ENCODE peak calls at places on chromosomes 5 and 9, in nine cellular contexts. X, Q, R, E, A, P, H, B and L are unnamed samples.

GRCh38 chr9:34463098-34463900 is 4.7 kb downstream of the DNAI1 start:
- DNase-seq in X (no peak), R (peak), H (no peak), Q (peak), E (peak), A (peak), P (peak), B (no peak), L (no peak)

GRCh38 chr5:66323142-66323890 is 179.2 kb downstream of the SREK1 start:
- DNase-seq in E (peak), R (no peak), A (no peak), X (no peak), H (no peak), B (no peak), Q (no peak), P (no peak), L (no peak)

GRCh38 chr9:95772320-95773060 is 103.0 kb upstream of the ERCC6L2 start:
- DNase-seq in E (no peak), Q (peak), R (no peak), B (no peak), X (no peak), A (peak), P (peak), H (no peak), L (peak)

GRCh38 chr5:172492991-172493390 is 38.7 kb upstream of the SH3PXD2B start:
- DNase-seq in X (no peak), H (no peak), Q (no peak), P (no peak), R (no peak), A (no peak), E (no peak), B (no peak), L (no peak)

GRCh38 chr5:167554564-167555254 is 736.7 kb upstream of the WWC1 start:
- DNase-seq in P (no peak), Q (no peak), A (no peak), R (no peak), E (no peak), X (no peak), H (no peak), B (no peak), L (no peak)

GRCh38 chr9:135485385-135485784 is 5.8 kb downstream of the PPP1R26 start:
- DNase-seq in X (no peak), B (no peak), R (no peak), E (no peak), H (no peak), A (no peak), Q (no peak), P (no peak), L (no peak)

GRCh38 chr5:124868661-124869060 is 122.2 kb upstream of the ZNF608 start:
- DNase-seq in E (no peak), Q (no peak), H (no peak), P (no peak), A (peak), B (no peak), X (no peak), R (no peak), L (no peak)

GRCh38 chr5:154868702-154869101 is 10.3 kb downstream of the CNOT8 start:
- DNase-seq in H (no peak), X (no peak), A (no peak), B (no peak), P (no peak), R (no peak), E (peak), Q (peak), L (no peak)

GRCh38 chr9:131813116-131813515 is 73.2 kb upstream of the RAPGEF1 start:
- DNase-seq in A (no peak), B (no peak), R (no peak), Q (peak), H (no peak), E (no peak), P (no peak), X (no peak), L (no peak)

GRCh38 chr9:109493648-109494047 is 4.5 kb downstream of the PTPN3 start:
- DNase-seq in A (no peak), B (no peak), Q (no peak), R (no peak), E (peak), P (no peak), H (no peak), X (no peak), L (no peak)

GRCh38 chr9:121871431-121872025 is 220.1 kb downstream of the DAB2IP start:
- DNase-seq in H (no peak), A (peak), E (no peak), P (no peak), X (no peak), R (no peak), Q (peak), B (no peak), L (no peak)

GRCh38 chr5:66529182-66529581 is 67.0 kb upstream of the MAST4 start:
- DNase-seq in B (no peak), P (no peak), H (no peak), A (no peak), X (no peak), R (no peak), E (no peak), Q (no peak), L (peak)

GRCh38 chr5:132762246-132763000 is 14.6 kb downstream of the SEPTIN8 start:
- DNase-seq in H (no peak), Q (no peak), R (no peak), A (no peak), P (no peak), X (no peak), B (no peak), E (no peak), L (no peak)

GRCh38 chr9:94929373-94929764 is 202.9 kb downstream of the AOPEP start:
- DNase-seq in Q (peak), A (no peak), H (no peak), X (peak), R (no peak), B (no peak), E (no peak), P (no peak), L (no peak)

DNA sequence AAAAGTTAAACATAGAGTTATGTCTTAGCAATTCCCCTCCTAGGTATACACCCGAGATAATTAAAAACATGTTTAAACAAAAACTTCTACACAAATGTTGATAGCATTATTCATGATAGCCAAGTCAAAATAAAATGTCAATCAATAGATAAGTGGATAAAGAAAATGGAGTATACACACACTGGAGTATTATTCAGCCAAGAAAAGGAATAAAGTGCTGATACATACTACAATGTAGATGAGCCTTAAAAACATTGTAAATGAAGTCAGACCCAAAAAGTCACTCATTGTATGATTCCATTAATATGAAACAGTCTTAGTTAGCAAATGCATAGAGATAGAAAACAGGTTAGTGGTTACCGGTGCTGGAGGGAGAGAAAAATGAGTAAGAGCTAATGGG is 34.3 kb upstream of the SHB start:
- DNase-seq in X (no peak), E (no peak), Q (no peak), H (no peak), A (no peak), P (no peak), B (no peak), R (no peak), L (no peak)
- TF ChIP-seq CTCF in X (no peak), E (no peak), Q (no peak), H (no peak), A (no peak), P (no peak), B (no peak), R (no peak), L (no peak)

GRCh38 chr5:93593476-93594060 is 10.5 kb downstream of the NR2F1 start:
- DNase-seq in X (no peak), B (no peak), Q (peak), R (no peak), H (no peak), E (no peak), P (no peak), A (no peak), L (no peak)
- TF ChIP-seq CTCF in X (no peak), B (no peak), Q (no peak), R (no peak), H (no peak), E (no peak), P (no peak), A (no peak), L (no peak)

DNA sequence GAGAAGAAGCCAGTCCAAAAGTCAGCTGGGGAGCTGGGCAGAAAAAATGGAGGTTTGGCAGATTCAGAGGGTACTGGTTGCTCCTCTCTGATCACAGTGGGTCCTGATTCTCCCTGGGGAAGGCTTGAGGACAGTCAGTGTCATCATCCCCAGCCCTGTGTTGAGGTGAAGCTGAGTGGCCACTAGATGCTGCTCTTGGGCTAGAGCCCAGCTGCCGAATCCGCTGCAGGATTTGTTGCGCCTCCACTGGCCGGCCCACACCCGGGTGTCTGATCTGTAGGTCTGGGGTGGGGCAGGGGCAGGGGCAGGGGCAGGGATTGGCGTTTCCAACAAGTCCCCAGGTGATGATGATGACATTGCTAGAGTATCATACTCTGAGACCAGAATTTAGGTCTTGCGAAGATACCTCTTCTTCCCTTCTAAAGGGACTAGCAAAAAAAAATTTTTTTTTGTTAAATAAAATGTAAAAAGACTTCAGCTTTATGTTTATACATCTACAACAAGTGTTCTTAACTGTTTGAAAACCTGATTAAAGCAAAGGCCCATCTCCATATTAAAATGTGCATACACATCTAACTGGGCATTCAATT is 106.8 kb downstream of the PDE6A start:
- DNase-seq in P (no peak), X (no peak), H (no peak), E (peak), R (no peak), Q (peak), A (peak), B (no peak), L (peak)
- TF ChIP-seq CTCF in P (peak), X (peak), H (peak), E (peak), R (peak), Q (peak), A (peak), B (no peak), L (peak)

GRCh38 chr9:88388203-88388885 is at the start of gene SPIN1:
- DNase-seq in H (peak), B (peak), P (no peak), Q (peak), A (peak), E (peak), X (peak), R (no peak), L (peak)
- TF ChIP-seq CTCF in H (no peak), B (no peak), P (peak), Q (peak), A (peak), E (no peak), X (peak), R (no peak), L (peak)

GRCh38 chr9:27248702-27249101 is 48.2 kb downstream of the EQTN start:
- DNase-seq in H (no peak), E (no peak), A (peak), X (no peak), R (no peak), Q (no peak), P (no peak), B (no peak), L (no peak)

DNA sequence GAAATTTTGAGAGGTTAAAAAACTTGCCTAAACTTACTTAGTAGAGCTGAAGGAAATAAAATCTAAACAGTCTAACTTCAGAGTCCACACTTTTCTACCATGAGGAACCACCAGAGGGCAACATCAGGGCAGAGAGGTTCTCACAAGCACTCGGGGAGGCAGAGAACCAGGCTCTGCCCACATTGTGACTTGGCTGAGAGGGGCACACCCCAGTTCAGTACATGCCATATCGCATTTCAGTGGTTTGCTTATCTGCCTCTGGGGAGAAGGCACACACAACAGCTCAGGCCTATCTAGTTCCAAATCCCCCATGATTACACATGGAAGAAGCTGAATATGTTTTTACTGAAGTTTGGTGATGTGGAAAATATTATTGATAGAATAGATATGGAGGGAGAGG is 49.2 kb downstream of the EQTN start:
- DNase-seq in P (no peak), E (peak), A (peak), X (no peak), H (peak), R (no peak), Q (peak), B (peak), L (peak)
- TF ChIP-seq CTCF in P (peak), E (peak), A (peak), X (peak), H (peak), R (peak), Q (peak), B (peak), L (peak)

GRCh38 chr9:74006935-74007334 is 490.2 kb upstream of the RORB start:
- DNase-seq in P (no peak), X (no peak), Q (peak), H (no peak), R (no peak), E (peak), B (no peak), A (no peak), L (no peak)
- TF ChIP-seq CTCF in P (no peak), X (no peak), Q (peak), H (no peak), R (no peak), E (no peak), B (no peak), A (no peak), L (no peak)

GRCh38 chr9:129036241-129036922 is at the start of gene MIGA2:
- DNase-seq in R (peak), X (peak), E (peak), A (peak), B (peak), Q (peak), H (peak), P (peak), L (peak)

GRCh38 chr9:129037767-129038098 is 1.3 kb downstream of the MIGA2 start:
- DNase-seq in A (no peak), B (no peak), H (no peak), P (no peak), Q (no peak), X (no peak), R (no peak), E (no peak), L (no peak)

GRCh38 chr9:129036923-129037766 is 719 bp downstream of the MIGA2 start:
- DNase-seq in H (no peak), E (no peak), Q (no peak), B (no peak), R (no peak), X (no peak), P (no peak), A (no peak), L (no peak)

GRCh38 chr9:129040113-129040643 is 3.8 kb downstream of the MIGA2 start:
- DNase-seq in A (no peak), B (no peak), E (peak), Q (no peak), P (no peak), X (no peak), R (no peak), H (no peak), L (no peak)

DNA sequence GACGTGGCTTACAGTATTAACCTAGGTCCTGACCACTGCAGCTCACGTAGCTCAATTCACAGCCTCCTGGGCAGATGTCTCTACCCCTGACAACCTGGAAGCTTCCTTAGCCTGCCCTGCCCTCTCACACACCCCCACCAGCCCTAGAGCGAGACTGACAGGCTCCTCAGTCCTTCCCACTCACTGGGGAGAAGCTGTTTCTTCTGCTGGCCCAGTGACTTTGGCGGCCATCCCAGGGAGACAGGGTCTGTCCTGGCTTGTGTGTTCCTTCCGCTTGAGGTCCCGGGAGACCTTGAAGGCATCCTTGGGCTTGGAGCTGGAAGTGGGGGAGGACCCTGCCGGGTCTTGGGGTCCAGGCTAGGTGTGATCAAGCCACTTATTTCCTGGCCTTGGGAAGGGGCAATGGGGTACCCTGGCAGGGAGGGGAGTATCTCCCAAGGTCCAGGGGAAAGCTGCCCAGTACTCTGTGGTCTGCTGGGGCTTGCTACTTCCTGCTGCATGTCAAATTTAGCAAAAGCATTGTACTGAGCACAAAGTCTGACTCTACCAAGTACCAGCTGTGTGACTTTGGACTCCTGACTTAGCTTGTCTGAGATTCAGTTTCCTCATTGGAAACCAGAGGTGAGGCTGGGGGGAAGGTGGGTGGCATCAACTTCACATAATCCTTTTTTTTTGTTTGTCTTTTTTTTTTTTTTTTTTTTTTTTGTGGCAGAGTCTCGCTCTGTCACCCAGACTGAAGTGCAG is 1.9 kb downstream of the MIGA2 start:
- DNase-seq in Q (no peak), A (no peak), H (no peak), X (peak), B (no peak), P (no peak), E (no peak), R (no peak), L (no peak)
- TF ChIP-seq CTCF in Q (no peak), A (no peak), H (no peak), X (no peak), B (no peak), P (no peak), E (no peak), R (no peak), L (no peak)

GRCh38 chr5:3339092-3339797 is 256.4 kb upstream of the IRX1 start:
- DNase-seq in A (peak), B (no peak), H (no peak), P (no peak), Q (no peak), R (no peak), X (no peak), E (no peak), L (no peak)

GRCh38 chr5:3339798-3340115 is 255.9 kb upstream of the IRX1 start:
- DNase-seq in B (no peak), Q (no peak), H (no peak), P (no peak), A (no peak), X (no peak), E (no peak), R (no peak), L (no peak)

GRCh38 chr5:3340471-3340870 is 255.2 kb upstream of the IRX1 start:
- DNase-seq in E (no peak), X (no peak), A (no peak), R (no peak), Q (no peak), P (no peak), B (no peak), H (no peak), L (no peak)

GRCh38 chr5:3336666-3337065 is 259.0 kb upstream of the IRX1 start:
- DNase-seq in Q (no peak), B (no peak), A (no peak), H (no peak), P (no peak), R (no peak), E (no peak), X (no peak), L (no peak)

DNA sequence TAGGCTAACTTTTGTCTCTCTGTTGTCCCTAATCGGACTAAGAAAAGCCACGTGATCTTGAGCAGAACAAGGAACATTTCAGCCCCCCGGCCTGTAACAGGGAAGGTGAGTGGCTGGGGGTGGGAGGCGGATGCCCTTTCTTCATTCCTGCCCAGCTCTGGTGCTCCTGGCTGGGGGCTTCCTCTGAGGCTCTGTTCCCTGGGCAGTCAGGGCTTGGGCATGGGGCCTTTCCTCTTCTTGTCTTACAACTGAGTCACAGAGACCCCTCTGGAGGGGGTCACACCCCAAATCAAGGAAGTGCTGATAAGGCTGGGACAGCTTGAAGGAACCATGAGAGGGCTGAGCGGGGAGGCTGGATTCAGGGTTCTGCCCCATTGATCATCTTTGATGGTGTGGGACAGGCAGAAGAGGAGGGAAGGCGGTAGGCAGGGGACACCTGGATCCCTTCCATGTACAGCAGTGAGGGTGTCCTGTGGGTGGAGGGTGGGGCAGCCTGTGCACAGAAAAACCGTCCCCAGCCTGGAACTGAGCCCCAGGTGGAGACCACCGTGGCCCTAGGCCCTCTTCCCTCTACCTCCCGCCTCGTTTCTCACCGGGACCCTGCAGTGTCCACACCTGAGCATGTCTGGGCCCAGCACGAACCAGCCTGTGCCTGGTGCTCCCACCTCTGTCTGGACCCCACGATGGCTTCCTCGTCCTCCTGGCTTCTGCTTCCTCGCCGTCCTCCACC is 257.7 kb upstream of the IRX1 start:
- DNase-seq in X (no peak), A (no peak), H (no peak), B (no peak), Q (no peak), E (no peak), P (no peak), R (no peak), L (no peak)
- TF ChIP-seq CTCF in X (no peak), A (no peak), H (no peak), B (no peak), Q (no peak), E (no peak), P (no peak), R (no peak), L (no peak)